ENCODE peak calls at places on chromosomes 4 and X, in four cellular contexts. U is HL-60, B is heart left ventricle, V is IMR-90. T is an unnamed sample.

GRCh38 chr4:143771269-143771668 is 70.8 kb upstream of the FREM3 start:
- DNase-seq in U (no peak), B (no peak), V (no peak), T (no peak)

GRCh38 chr4:26157541-26157940 is 163.3 kb upstream of the RBPJ start:
- DNase-seq in U (no peak), B (no peak), V (peak), T (peak)

GRCh38 chr4:133775881-133776280 is 425.7 kb downstream of the PABPC4L start:
- DNase-seq in U (no peak), B (no peak), V (peak), T (peak)

GRCh38 chr4:127311924-127312323 is 320.8 kb upstream of the INTU start:
- DNase-seq in U (no peak), B (no peak), V (no peak), T (no peak)

GRCh38 chrX:80290834-80291233 is 129.4 kb upstream of the TENT5D start:
- DNase-seq in U (no peak), B (no peak), V (no peak), T (no peak)

GRCh38 chr4:77989986-77990385 is 67.1 kb upstream of the FRAS1 start:
- DNase-seq in U (no peak), B (no peak), V (no peak), T (no peak)

GRCh38 chrX:1673337-1673736 is 58.5 kb downstream of the ASMT start:
- DNase-seq in U (peak), B (no peak), V (no peak), T (peak)

GRCh38 chr4:52861171-52861873 is 795 bp upstream of the RASL11B start:
- DNase-seq in U (no peak), B (no peak), V (no peak), T (no peak)

GRCh38 chr4:41121906-41122305 is 92.4 kb downstream of the APBB2 start:
- DNase-seq in U (no peak), B (no peak), V (no peak), T (no peak)

GRCh38 chr4:41122309-41122708 is 92.0 kb downstream of the APBB2 start:
- DNase-seq in U (no peak), B (no peak), V (no peak), T (no peak)

GRCh38 chr4:41122775-41123174 is 91.6 kb downstream of the APBB2 start:
- DNase-seq in U (no peak), B (no peak), V (no peak), T (no peak)

GRCh38 chr4:41120297-41121217 is 93.8 kb downstream of the APBB2 start:
- DNase-seq in U (no peak), B (no peak), V (peak), T (peak)

GRCh38 chr4:41119867-41120295 is 94.5 kb downstream of the APBB2 start:
- DNase-seq in U (no peak), B (no peak), V (no peak), T (no peak)
- H3K4me3 ChIP-seq in U (no peak), B (no peak), V (no peak), T (peak)

GRCh38 chr4:84965558-84966381 is 720 bp downstream of the WDFY3 start:
- DNase-seq in U (no peak), B (peak), V (peak), T (peak)
- TF ChIP-seq CTCF in U (no peak), B (no peak), V (peak), T (no peak)

GRCh38 chrX:150364347-150365050 is 1.4 kb downstream of the MAMLD1 start:
- DNase-seq in U (no peak), B (peak), V (peak), T (no peak)
- H3K4me3 ChIP-seq in U (peak), B (peak), V (peak), T (peak)

DNA sequence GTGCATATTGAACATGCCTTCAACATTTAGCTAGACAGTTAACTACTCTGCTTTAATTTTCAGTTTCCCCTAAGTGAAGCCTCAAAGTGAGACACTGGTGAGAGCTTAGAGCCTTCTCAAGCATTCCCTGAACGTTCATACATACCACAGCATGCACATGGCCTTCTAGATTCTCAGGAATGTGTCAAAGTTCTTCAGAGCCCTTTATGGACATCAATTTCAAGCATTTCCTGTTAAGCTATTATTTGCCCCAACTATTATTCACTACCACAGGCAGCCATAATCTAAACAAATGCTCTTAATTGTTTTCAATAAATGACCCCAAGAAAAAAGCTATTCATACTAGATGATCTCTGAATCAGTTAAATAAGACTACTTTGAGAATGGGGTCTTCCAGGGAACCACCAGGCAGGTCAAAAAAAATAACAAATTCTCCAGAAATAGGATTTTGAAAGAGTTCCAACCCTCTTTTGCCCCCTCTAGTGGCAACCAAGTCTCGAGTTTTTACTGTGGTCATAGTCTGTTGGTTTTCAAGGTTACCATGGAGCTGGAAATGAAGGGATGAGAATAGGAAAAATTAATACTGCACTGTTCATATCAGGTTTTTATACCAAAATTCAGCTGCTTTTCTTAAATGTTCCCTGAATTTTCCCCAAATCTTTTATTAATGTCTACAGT is 235.4 kb downstream of the RAB28 start:
- DNase-seq in U (no peak), B (no peak), V (peak), T (peak)
- TF ChIP-seq CTCF in U (peak), B (no peak), V (no peak), T (peak)

GRCh38 chr4:1547131-1547862 is 136.8 kb downstream of the FAM53A start:
- DNase-seq in U (no peak), B (no peak), V (no peak), T (no peak)
- H3K4me3 ChIP-seq in U (no peak), B (no peak), V (no peak), T (no peak)

GRCh38 chr4:89836031-89836777 is 757 bp downstream of the SNCA start:
- DNase-seq in U (no peak), B (no peak), V (no peak), T (no peak)

GRCh38 chr4:89839558-89839957 is 2.6 kb upstream of the SNCA start:
- DNase-seq in U (no peak), B (no peak), V (no peak), T (no peak)

GRCh38 chr4:89836897-89837384 is at the start of gene SNCA:
- DNase-seq in U (no peak), B (peak), V (peak), T (peak)

GRCh38 chr4:89838005-89838404 is 1.0 kb upstream of the SNCA start:
- DNase-seq in U (no peak), B (no peak), V (no peak), T (peak)

DNA sequence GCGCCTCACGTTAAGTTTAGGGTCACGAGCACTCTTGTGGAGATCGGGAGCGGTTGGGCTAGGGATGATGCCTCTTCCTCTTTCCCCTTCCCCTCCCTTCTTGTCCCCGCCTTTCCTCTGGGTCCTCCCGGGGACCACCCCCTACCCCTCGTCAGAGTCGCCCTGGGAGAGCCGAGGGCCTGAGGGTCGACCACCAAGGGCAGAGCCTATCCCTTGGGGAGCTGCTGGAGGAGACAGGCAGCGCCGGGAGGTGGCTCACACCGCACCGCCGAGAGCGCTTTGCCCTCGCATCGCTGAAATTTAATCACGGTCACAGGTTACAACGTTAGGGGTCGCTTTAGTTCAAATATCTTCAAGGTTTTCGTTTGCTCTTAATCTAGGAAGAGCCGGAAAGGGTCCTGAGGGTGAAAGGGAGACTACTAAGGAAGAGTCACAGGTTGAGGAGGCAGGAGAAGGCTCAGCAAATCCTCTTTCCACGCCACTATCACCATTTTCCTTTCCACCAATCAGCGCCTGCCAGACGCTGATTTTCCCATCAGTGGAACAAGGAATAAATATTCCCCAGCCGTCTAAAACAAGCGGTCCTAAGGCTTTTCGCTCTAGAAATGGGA is 529 bp upstream of the SNCA start:
- DNase-seq in U (no peak), B (no peak), V (peak), T (peak)
- TF ChIP-seq CTCF in U (no peak), B (no peak), V (no peak), T (no peak)

GRCh38 chr4:141177171-141177570 is 43.5 kb upstream of the ZNF330 start:
- DNase-seq in U (no peak), B (no peak), V (no peak), T (no peak)

GRCh38 chr4:141169391-141169790 is 36.1 kb upstream of the RNF150 start:
- DNase-seq in U (no peak), B (no peak), V (no peak), T (no peak)

GRCh38 chr4:141179474-141180026 is 41.1 kb upstream of the ZNF330 start:
- DNase-seq in U (no peak), B (no peak), V (no peak), T (no peak)

DNA sequence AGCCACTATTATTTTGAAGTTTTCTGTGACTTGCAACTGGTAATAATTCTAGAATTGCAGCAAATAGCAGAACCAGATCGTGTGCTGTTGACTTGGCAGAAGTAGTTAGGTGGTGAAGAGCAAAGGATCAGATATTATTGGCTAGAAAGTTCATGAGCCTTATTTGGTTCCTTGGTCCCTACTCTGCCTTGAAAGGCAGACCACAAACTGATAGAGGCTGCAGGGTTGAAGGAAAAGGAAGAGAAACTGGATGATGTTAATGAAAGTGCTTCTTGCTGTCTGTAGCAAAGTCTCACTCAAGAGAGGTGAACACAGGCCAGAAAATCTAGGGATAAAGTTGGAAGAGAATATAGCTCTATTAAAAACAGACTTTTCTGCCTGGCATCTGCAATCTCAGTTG is 41.2 kb upstream of the RNF150 start:
- DNase-seq in U (no peak), B (no peak), V (no peak), T (no peak)
- H3K4me3 ChIP-seq in U (no peak), B (no peak), V (no peak), T (no peak)